ENCODE peak calls at places on chromosome 3, in six cellular contexts. T is NT2/D1, R is GM12878, B is HepG2, M is H1, O is K562. Q is an unnamed sample.

GRCh38 chr3:24149032-24149431 is 203.9 kb downstream of the NR1D2 start:
- DNase-seq in T (no peak), R (no peak), B (no peak), M (no peak), O (peak), Q (no peak)

GRCh38 chr3:46931631-46932441 is 44.7 kb downstream of the CCDC12 start:
- DNase-seq in T (no peak), R (peak), B (peak), M (no peak), O (no peak), Q (no peak)

GRCh38 chr3:78670087-78670486 is 1097.7 kb downstream of the ROBO1 start:
- DNase-seq in T (no peak), R (no peak), B (no peak), M (no peak), O (no peak), Q (no peak)

GRCh38 chr3:77342688-77343087 is 302.8 kb downstream of the ROBO2 start:
- DNase-seq in T (no peak), R (no peak), B (no peak), M (no peak), O (no peak), Q (no peak)

GRCh38 chr3:59131016-59131771 is 81.4 kb upstream of the CFAP20DC start:
- DNase-seq in T (no peak), R (no peak), B (no peak), M (no peak), O (no peak), Q (no peak)

GRCh38 chr3:71702131-71703024 is 22.8 kb downstream of the EIF4E3 start:
- DNase-seq in T (no peak), R (no peak), B (no peak), M (no peak), O (no peak), Q (no peak)

GRCh38 chr3:12891985-12892839 is 50.8 kb upstream of the RPL32 start:
- DNase-seq in T (peak), R (no peak), B (peak), M (no peak), O (peak), Q (peak)

GRCh38 chr3:31105438-31106077 is 211.1 kb upstream of the GADL1 start:
- DNase-seq in T (no peak), R (no peak), B (no peak), M (no peak), O (no peak), Q (no peak)

GRCh38 chr3:105798381-105798934 is 70.4 kb downstream of the CBLB start:
- DNase-seq in T (peak), R (peak), B (no peak), M (no peak), O (no peak), Q (no peak)

GRCh38 chr3:53970656-53971055 is 79.0 kb upstream of the SELENOK start:
- DNase-seq in T (no peak), R (no peak), B (no peak), M (no peak), O (no peak), Q (no peak)

GRCh38 chr3:140911822-140912221 is 29.8 kb upstream of the SLC25A36 start:
- DNase-seq in T (no peak), R (no peak), B (peak), M (no peak), O (no peak), Q (no peak)

GRCh38 chr3:25246921-25247320 is 181.1 kb upstream of the RARB start:
- DNase-seq in T (peak), R (no peak), B (no peak), M (peak), O (no peak), Q (no peak)

GRCh38 chr3:184765730-184766074 is 46.3 kb upstream of the VPS8 start:
- DNase-seq in T (no peak), R (peak), B (no peak), M (no peak), O (no peak), Q (no peak)

GRCh38 chr3:4036046-4036445 is 236.8 kb downstream of the LRRN1 start:
- DNase-seq in T (no peak), R (no peak), B (no peak), M (no peak), O (no peak), Q (no peak)

GRCh38 chr3:61250784-61251173 is 473 bp downstream of the FHIT start:
- DNase-seq in T (no peak), R (peak), B (peak), M (no peak), O (peak), Q (peak)

GRCh38 chr3:128965280-128965679 is 28.6 kb downstream of the CFAP92 start:
- DNase-seq in T (no peak), R (no peak), B (no peak), M (no peak), O (no peak), Q (no peak)

GRCh38 chr3:69764861-69765260 is 25.6 kb downstream of the MITF start:
- DNase-seq in T (no peak), R (no peak), B (no peak), M (no peak), O (peak), Q (no peak)

GRCh38 chr3:24167468-24167867 is 222.4 kb downstream of the NR1D2 start:
- DNase-seq in T (no peak), R (no peak), B (no peak), M (no peak), O (no peak), Q (no peak)

GRCh38 chr3:186772281-186772885 is 11.0 kb upstream of the EIF4A2 start:
- DNase-seq in T (no peak), R (no peak), B (no peak), M (no peak), O (no peak), Q (no peak)

GRCh38 chr3:126130981-126131750 is 47.2 kb upstream of the SLC41A3 start:
- DNase-seq in T (no peak), R (no peak), B (no peak), M (no peak), O (no peak), Q (no peak)

GRCh38 chr3:135057996-135058395 is 262.9 kb downstream of the EPHB1 start:
- DNase-seq in T (no peak), R (no peak), B (no peak), M (no peak), O (no peak), Q (no peak)

GRCh38 chr3:43754316-43754715 is 63.6 kb downstream of the ABHD5 start:
- DNase-seq in T (no peak), R (no peak), B (no peak), M (no peak), O (no peak), Q (no peak)

GRCh38 chr3:61830111-61830400 is 268.7 kb downstream of the PTPRG start:
- DNase-seq in T (no peak), R (no peak), B (no peak), M (no peak), O (no peak), Q (no peak)

GRCh38 chr3:158451405-158452045 is 119.5 kb upstream of the MLF1 start:
- DNase-seq in T (no peak), R (no peak), B (peak), M (no peak), O (no peak), Q (no peak)

GRCh38 chr3:180594631-180595348 is 7.2 kb upstream of the TTC14 start:
- DNase-seq in T (peak), R (peak), B (peak), M (no peak), O (no peak), Q (peak)

GRCh38 chr3:150759319-150759718 is 3.6 kb downstream of the SIAH2 start:
- DNase-seq in T (no peak), R (no peak), B (no peak), M (no peak), O (no peak), Q (no peak)

GRCh38 chr3:11035757-11036505 is 43.4 kb downstream of the SLC6A1 start:
- DNase-seq in T (no peak), R (no peak), B (no peak), M (no peak), O (no peak), Q (no peak)

GRCh38 chr3:129518581-129518980 is 9.9 kb upstream of the RHO start:
- DNase-seq in T (no peak), R (no peak), B (no peak), M (no peak), O (no peak), Q (no peak)

GRCh38 chr3:50574280-50574831 is 5.0 kb downstream of the HEMK1 start:
- DNase-seq in T (no peak), R (no peak), B (no peak), M (no peak), O (no peak), Q (no peak)

GRCh38 chr3:149621218-149622005 is 36.4 kb downstream of the WWTR1 start:
- DNase-seq in T (no peak), R (no peak), B (no peak), M (no peak), O (no peak), Q (no peak)

GRCh38 chr3:125556314-125556713 is 36.3 kb upstream of the SNX4 start:
- DNase-seq in T (no peak), R (no peak), B (no peak), M (no peak), O (no peak), Q (no peak)

GRCh38 chr3:98573231-98573728 is 20.1 kb downstream of the CPOX start:
- DNase-seq in T (no peak), R (no peak), B (no peak), M (no peak), O (no peak), Q (no peak)

GRCh38 chr3:189233225-189233858 is 61.6 kb downstream of the TPRG1 start:
- DNase-seq in T (peak), R (no peak), B (peak), M (peak), O (no peak), Q (peak)

GRCh38 chr3:141227752-141228151 is 3.9 kb upstream of the PXYLP1 start:
- DNase-seq in T (no peak), R (no peak), B (no peak), M (no peak), O (no peak), Q (no peak)

GRCh38 chr3:131091768-131092167 is 65.1 kb downstream of the NEK11 start:
- DNase-seq in T (no peak), R (no peak), B (peak), M (no peak), O (no peak), Q (no peak)

GRCh38 chr3:149572796-149573414 is 84.9 kb downstream of the WWTR1 start:
- DNase-seq in T (no peak), R (no peak), B (no peak), M (no peak), O (no peak), Q (no peak)

GRCh38 chr3:57068437-57069089 is 8.1 kb downstream of the SPATA12 start:
- DNase-seq in T (no peak), R (peak), B (no peak), M (no peak), O (peak), Q (peak)

GRCh38 chr3:21273256-21273999 is 477.6 kb downstream of the ZNF385D start:
- DNase-seq in T (no peak), R (no peak), B (no peak), M (no peak), O (no peak), Q (no peak)

GRCh38 chr3:173098959-173099358 is 42.1 kb downstream of the SPATA16 start:
- DNase-seq in T (no peak), R (no peak), B (no peak), M (no peak), O (no peak), Q (no peak)

GRCh38 chr3:173092038-173092437 is 49.0 kb downstream of the SPATA16 start:
- DNase-seq in T (no peak), R (no peak), B (no peak), M (no peak), O (no peak), Q (no peak)

GRCh38 chr3:173096140-173096539 is 44.9 kb downstream of the SPATA16 start:
- DNase-seq in T (no peak), R (no peak), B (no peak), M (no peak), O (no peak), Q (no peak)

DNA sequence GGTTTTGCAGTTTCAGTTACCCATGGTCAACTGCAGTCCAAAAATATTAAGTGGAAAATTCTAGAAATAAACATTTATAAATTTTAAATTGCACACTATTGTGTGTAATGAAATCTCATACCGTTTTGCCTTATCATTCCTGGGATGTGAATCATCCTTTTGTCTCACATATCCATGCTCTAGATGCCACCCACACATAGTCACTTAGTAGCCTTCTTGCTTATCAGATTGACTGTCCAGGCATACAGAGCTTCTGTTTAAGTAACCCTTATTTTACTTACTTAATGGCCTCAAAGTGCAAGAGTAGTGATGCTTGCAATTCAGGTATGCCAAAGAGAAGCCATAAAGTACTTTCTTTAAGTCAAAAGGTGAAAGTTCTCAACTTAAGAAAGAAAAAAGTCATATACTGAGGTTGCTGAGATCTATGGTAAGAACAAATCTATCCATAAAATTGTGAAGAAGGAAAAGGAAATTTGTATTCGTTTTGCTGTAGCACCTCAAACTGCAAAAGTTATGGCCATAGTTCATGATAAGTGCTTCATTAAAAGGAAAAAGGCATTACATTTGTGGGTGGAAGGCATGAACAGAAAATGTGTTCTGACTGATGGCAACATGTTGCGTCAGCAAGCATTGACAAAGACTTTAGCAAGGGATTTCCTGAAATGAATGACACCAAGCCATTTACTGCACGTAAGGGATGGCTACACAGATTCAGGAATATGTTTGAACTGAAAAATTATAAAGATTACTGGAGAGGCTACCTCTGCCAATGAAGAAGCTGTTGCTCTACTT is 43.8 kb downstream of the SPATA16 start:
- DNase-seq in T (no peak), R (no peak), B (no peak), M (no peak), O (no peak), Q (peak)
- TF ChIP-seq ZNF274 in T (no peak), R (no peak), B (no peak), M (no peak), O (no peak), Q (no peak)

GRCh38 chr3:38608961-38609360 is 40.5 kb downstream of the SCN5A start:
- DNase-seq in T (no peak), R (no peak), B (no peak), M (no peak), O (no peak), Q (no peak)

GRCh38 chr3:38608086-38608775 is 41.3 kb downstream of the SCN5A start:
- DNase-seq in T (no peak), R (no peak), B (no peak), M (no peak), O (no peak), Q (no peak)

GRCh38 chr3:38605981-38606380 is 43.5 kb downstream of the SCN5A start:
- DNase-seq in T (no peak), R (no peak), B (no peak), M (no peak), O (no peak), Q (no peak)

GRCh38 chr3:38604246-38604645 is 45.2 kb downstream of the SCN5A start:
- DNase-seq in T (no peak), R (no peak), B (no peak), M (no peak), O (no peak), Q (no peak)

GRCh38 chr3:38606561-38606960 is 42.9 kb downstream of the SCN5A start:
- DNase-seq in T (no peak), R (no peak), B (no peak), M (no peak), O (no peak), Q (no peak)
- TF ChIP-seq ZNF274 in T (no peak), R (no peak), B (no peak), M (no peak), O (no peak), Q (no peak)

GRCh38 chr3:161035711-161036110 is 69.4 kb downstream of the B3GALNT1 start:
- DNase-seq in T (no peak), R (no peak), B (no peak), M (no peak), O (no peak), Q (no peak)
- TF ChIP-seq ZNF274 in T (no peak), R (no peak), B (no peak), M (no peak), O (no peak), Q (no peak)

GRCh38 chr3:193842029-193842782 is 249.2 kb downstream of the OPA1 start:
- DNase-seq in T (no peak), R (peak), B (no peak), M (no peak), O (no peak), Q (no peak)
- TF ChIP-seq ZNF274 in T (no peak), R (no peak), B (no peak), M (no peak), O (no peak), Q (no peak)

DNA sequence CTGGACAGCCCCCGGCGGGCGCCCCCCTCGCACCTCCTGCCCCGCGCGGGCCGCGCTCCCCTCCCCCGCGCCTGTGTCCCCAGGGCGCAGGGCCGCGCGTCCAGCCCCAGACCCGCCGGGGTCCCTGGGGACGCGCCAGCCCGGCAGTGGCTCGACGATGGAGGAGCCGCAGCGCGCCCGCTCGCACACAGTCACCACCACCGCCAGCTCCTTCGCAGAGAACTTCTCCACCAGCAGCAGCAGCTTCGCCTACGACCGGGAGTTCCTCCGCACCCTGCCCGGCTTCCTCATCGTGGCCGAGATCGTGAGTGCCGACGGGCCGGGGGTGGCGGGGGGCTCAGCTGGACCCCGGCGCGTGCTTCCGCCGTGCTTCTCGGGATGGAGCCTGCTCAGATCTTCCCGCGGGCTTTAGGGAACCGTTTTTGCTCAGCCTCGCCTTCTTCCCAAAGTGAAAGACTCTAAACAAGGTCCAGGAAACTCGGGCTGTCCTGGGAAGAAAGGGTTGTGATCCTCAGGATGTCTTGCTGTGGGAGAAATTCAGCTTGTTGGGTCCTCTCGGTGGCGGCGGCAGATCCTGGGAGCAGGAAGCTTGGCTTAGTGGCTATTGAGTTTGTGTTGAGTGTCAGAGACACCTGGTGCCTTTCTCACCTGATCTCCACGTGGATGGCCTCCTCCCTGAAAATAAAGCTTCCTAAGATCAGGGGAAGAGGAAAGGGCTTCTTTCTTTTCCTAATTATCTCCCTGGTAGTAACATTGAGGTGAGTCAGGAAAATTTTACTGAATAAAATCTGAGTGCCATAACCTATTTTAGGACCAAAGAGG is 547 bp downstream of the CMTM8 start:
- DNase-seq in T (no peak), R (no peak), B (no peak), M (no peak), O (no peak), Q (no peak)
- TF ChIP-seq ZNF274 in T (no peak), R (no peak), B (no peak), M (no peak), O (no peak), Q (no peak)

DNA sequence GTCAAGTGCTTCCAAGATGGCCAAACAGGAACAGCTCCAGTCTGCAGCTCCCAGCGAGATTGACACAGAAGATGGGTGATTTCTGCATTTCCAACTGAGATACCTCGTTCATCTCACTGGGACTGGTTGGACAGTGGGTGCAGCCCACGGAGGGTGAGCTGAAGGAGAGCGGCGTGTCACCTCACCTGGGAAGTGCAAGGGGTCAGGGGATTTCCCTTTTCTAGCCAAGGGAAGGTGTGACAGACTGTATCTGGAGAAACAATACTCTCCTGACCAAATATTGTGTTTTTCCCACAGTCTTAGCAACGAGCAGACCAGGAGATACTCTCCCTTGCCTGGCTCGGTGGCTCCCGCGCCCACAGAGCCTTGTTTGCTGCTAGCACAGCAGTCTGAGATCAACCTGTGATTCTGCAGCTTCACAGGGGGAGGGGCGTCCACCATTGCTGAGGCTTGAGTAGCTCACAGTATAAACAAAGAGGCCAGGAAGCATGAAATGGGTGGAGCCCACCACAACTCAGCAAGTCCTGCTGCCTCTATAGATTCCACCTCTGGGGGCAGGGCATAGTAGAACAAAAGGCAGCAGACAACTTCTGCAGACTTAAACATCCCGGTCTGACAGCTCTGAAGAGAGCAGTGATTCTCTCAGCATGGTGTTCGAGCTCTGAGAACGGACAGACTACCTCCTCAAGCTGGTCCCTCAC is 293.5 kb upstream of the SUCLG2 start:
- DNase-seq in T (peak), R (no peak), B (peak), M (peak), O (no peak), Q (no peak)
- TF ChIP-seq ZNF274 in T (no peak), R (no peak), B (no peak), M (no peak), O (no peak), Q (no peak)

GRCh38 chr3:172511783-172512357 is 11.4 kb downstream of the TNFSF10 start:
- DNase-seq in T (no peak), R (peak), B (no peak), M (no peak), O (no peak), Q (no peak)
- TF ChIP-seq ZNF274 in T (no peak), R (no peak), B (no peak), M (no peak), O (no peak), Q (no peak)